ENCODE peak calls at places on chromosomes 13 and 19, in eight cellular contexts. B, P, Y, R, H, K, V and G are unnamed samples.

GRCh38 chr13:107960301-107960700 is 255.0 kb downstream of the LIG4 start:
- DNase-seq in H (no peak), R (no peak), B (no peak), P (no peak), K (no peak), Y (no peak), V (no peak), G (no peak)

GRCh38 chr19:56637976-56638555 is 4.9 kb upstream of the SMIM17 start:
- DNase-seq in V (no peak), H (no peak), R (peak; percentile 87), Y (peak; percentile 62), K (peak; percentile 76), P (no peak), B (peak; percentile 74), G (no peak)

GRCh38 chr19:35269425-35270117 is 809 bp downstream of the USF2 start:
- DNase-seq in V (peak; percentile 70), K (peak; percentile 76), H (peak; percentile 48), P (peak; percentile 89), R (peak; percentile 65), Y (peak; percentile 57), B (peak; percentile 90), G (peak; percentile 56)

GRCh38 chr13:39858794-39859193 is 203.3 kb downstream of the COG6 start:
- DNase-seq in K (no peak), Y (no peak), R (no peak), B (no peak), H (no peak), P (no peak), V (no peak), G (no peak)

GRCh38 chr13:46860734-46861133 is 36.1 kb downstream of the HTR2A start:
- DNase-seq in H (no peak), K (no peak), Y (no peak), V (no peak), R (no peak), P (peak; percentile 55), B (no peak), G (no peak)

GRCh38 chr19:6890938-6891337 is 3.6 kb downstream of the ADGRE1 start:
- DNase-seq in B (no peak), K (no peak), R (no peak), Y (no peak), V (no peak), H (no peak), P (no peak), G (no peak)

GRCh38 chr19:10421240-10421948 is 1.1 kb downstream of the PDE4A start:
- DNase-seq in P (no peak), Y (no peak), R (no peak), K (no peak), B (no peak), V (no peak), H (no peak), G (no peak)

GRCh38 chr19:19021115-19021514 is 12.2 kb downstream of the SUGP2 start:
- DNase-seq in B (peak; percentile 80), V (no peak), R (peak; percentile 48), P (no peak), K (no peak), H (no peak), Y (no peak), G (no peak)

GRCh38 chr13:99542788-99543406 is 41.6 kb downstream of the TM9SF2 start:
- DNase-seq in P (no peak), V (no peak), B (no peak), R (peak; percentile 75), H (no peak), K (no peak), Y (no peak), G (no peak)

GRCh38 chr13:19838726-19839342 is 24.6 kb downstream of the ZMYM5 start:
- DNase-seq in H (no peak), V (no peak), B (no peak), K (no peak), Y (no peak), P (no peak), R (no peak), G (no peak)

GRCh38 chr13:33348366-33348765 is 62.8 kb upstream of the STARD13 start:
- DNase-seq in K (no peak), B (no peak), V (no peak), R (no peak), H (no peak), P (no peak), Y (peak; percentile 49), G (no peak)

GRCh38 chr13:30318026-30318425 is 10.7 kb upstream of the KATNAL1 start:
- DNase-seq in H (no peak), K (no peak), V (no peak), B (no peak), P (no peak), R (no peak), Y (no peak), G (no peak)

GRCh38 chr19:39738809-39739208 is 980 bp upstream of the CLC start:
- DNase-seq in H (no peak), R (peak; percentile 77), K (no peak), V (no peak), P (no peak), B (no peak), Y (no peak), G (no peak)

GRCh38 chr19:6060600-6061391 is 49.5 kb downstream of the RFX2 start:
- DNase-seq in Y (peak; percentile 100), H (peak; percentile 35), V (no peak), P (peak; percentile 78), B (peak; percentile 34), R (no peak), K (no peak), G (peak; percentile 77)